ENCODE peak calls at places on chromosomes 16 and 17, in six cellular contexts. R, S, M, G, J and L are unnamed samples.

GRCh38 chr17:82664701-82665182 is 16.5 kb upstream of the WDR45B start:
- DNase-seq in J (no peak), M (peak; percentile 34), G (peak; percentile 71), S (no peak), R (peak; percentile 23), L (no peak)

GRCh38 chr16:86632206-86632605 is 53.9 kb downstream of the FOXL1 start:
- DNase-seq in R (no peak), G (no peak), J (no peak), S (no peak), M (no peak), L (no peak)

GRCh38 chr17:19724501-19725420 is 8.4 kb upstream of the SLC47A2 start:
- DNase-seq in J (no peak), M (no peak), S (peak; percentile 48), G (no peak), R (peak; percentile 54), L (no peak)

GRCh38 chr16:58462997-58463891 is 36.7 kb upstream of the NDRG4 start:
- DNase-seq in R (no peak), G (peak; percentile 85), J (no peak), S (no peak), M (peak; percentile 58), L (no peak)

GRCh38 chr17:34579017-34579946 is at the start of gene TMEM132E:
- DNase-seq in J (no peak), R (peak; percentile 72), S (no peak), G (peak; percentile 75), M (peak; percentile 52), L (no peak)

GRCh38 chr16:69150146-69150865 is 17.9 kb downstream of the UTP4 start:
- DNase-seq in S (no peak), R (peak; percentile 46), M (peak; percentile 72), G (peak; percentile 67), J (peak; percentile 51), L (peak; percentile 79)

GRCh38 chr16:83733301-83733700 is 74.5 kb upstream of the HSBP1 start:
- DNase-seq in J (no peak), M (no peak), S (no peak), R (no peak), G (no peak), L (peak; percentile 91)

GRCh38 chr16:52553322-52553721 is 6.4 kb upstream of the TOX3 start:
- DNase-seq in S (no peak), J (no peak), G (no peak), M (no peak), R (no peak), L (peak; percentile 61)

GRCh38 chr17:51200846-51201245 is 34.6 kb downstream of the NME2 start:
- DNase-seq in J (no peak), G (no peak), S (no peak), R (no peak), M (no peak), L (no peak)

GRCh38 chr16:16071631-16072244 is 122.3 kb downstream of the ABCC1 start:
- DNase-seq in J (no peak), R (peak; percentile 67), G (no peak), M (no peak), S (no peak), L (peak; percentile 81)

GRCh38 chr17:71184716-71185115 is 936.1 kb upstream of the SOX9 start:
- DNase-seq in J (no peak), R (no peak), G (no peak), S (no peak), M (no peak), L (no peak)

GRCh38 chr17:50283246-50283645 is 9.0 kb downstream of the TMEM92 start:
- DNase-seq in G (no peak), S (no peak), J (no peak), R (no peak), M (no peak), L (no peak)

GRCh38 chr17:73184133-73184993 is 8.5 kb upstream of the COG1 start:
- DNase-seq in R (no peak), J (no peak), G (no peak), S (no peak), M (no peak), L (no peak)

GRCh38 chr17:29574732-29575510 is 6.4 kb downstream of the TP53I13 start:
- DNase-seq in S (no peak), G (no peak), M (no peak), J (no peak), R (peak; percentile 21), L (no peak)

GRCh38 chr16:86818701-86819522 is 240.6 kb downstream of the FOXL1 start:
- DNase-seq in J (no peak), R (no peak), M (no peak), G (no peak), S (no peak), L (peak; percentile 90)

GRCh38 chr17:45147581-45148182 is 593 bp upstream of the HEXIM1 start:
- DNase-seq in G (no peak), M (peak; percentile 81), R (peak; percentile 88), J (peak; percentile 82), S (peak; percentile 66), L (peak; percentile 93)

GRCh38 chr16:47392114-47392513 is 68.7 kb downstream of the ITFG1 start:
- DNase-seq in S (no peak), G (no peak), R (no peak), M (no peak), J (no peak), L (peak; percentile 62)

GRCh38 chr16:74909665-74910064 is 75.3 kb downstream of the WDR59 start:
- DNase-seq in G (no peak), J (no peak), M (no peak), S (no peak), R (no peak), L (peak; percentile 2)

GRCh38 chr17:348692-349425 is 3.7 kb downstream of the RPH3AL start:
- DNase-seq in J (no peak), R (no peak), M (no peak), G (no peak), S (peak; percentile 70), L (no peak)

GRCh38 chr17:74618446-74618845 is 5.1 kb downstream of the CD300E start:
- DNase-seq in R (no peak), M (no peak), G (no peak), S (no peak), J (no peak), L (peak; percentile 88)

GRCh38 chr16:31916056-31916488 is 42.5 kb downstream of the ZNF267 start:
- DNase-seq in S (no peak), G (no peak), M (no peak), J (no peak), R (no peak), L (no peak)

GRCh38 chr17:68849673-68850260 is 105.4 kb downstream of the ABCA8 start:
- DNase-seq in M (no peak), J (no peak), R (no peak), S (no peak), G (no peak), L (no peak)

DNA sequence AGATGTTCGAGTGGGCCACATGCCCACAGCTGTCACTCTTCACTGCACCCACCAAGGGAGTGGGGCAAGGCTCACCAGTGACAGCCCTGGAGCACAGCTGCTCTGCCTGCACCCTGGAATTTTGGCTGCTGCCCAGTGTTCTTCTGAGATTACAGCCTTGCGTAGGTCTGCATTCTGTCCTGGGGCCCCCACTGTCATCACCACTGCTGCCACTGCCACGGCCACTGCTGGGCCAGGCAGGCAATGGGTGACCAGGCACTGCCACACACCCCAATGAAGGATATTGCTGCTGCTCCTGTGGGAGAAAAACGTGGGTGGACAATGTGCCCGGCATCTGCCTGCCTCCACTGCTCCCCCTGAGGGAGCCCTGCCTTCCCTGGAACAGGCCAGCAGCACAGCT is 1717.0 kb downstream of the TP53TG3F start:
- DNase-seq in G (no peak), J (no peak), M (no peak), S (no peak), R (no peak), L (no peak)
- H3K4me1 ChIP-seq in G (no peaks in the 10 kb centered on the region), J (no peaks in the 10 kb centered on the region), M (no peaks in the 10 kb centered on the region), S (no peaks in the 10 kb centered on the region), R (no peaks in the 10 kb centered on the region), L (no peaks in the 10 kb centered on the region)

GRCh38 chr16:23465179-23465578 is 12.2 kb upstream of the COG7 start:
- DNase-seq in J (no peak), M (no peak), S (no peak), R (no peak), G (no peak), L (no peak)

GRCh38 chr16:23469814-23470213 is 16.8 kb upstream of the COG7 start:
- DNase-seq in J (no peak), M (no peak), R (no peak), S (no peak), G (no peak), L (no peak)

GRCh38 chr16:23466162-23466885 is 13.3 kb upstream of the COG7 start:
- DNase-seq in R (no peak), S (no peak), G (no peak), M (no peak), J (no peak), L (no peak)

GRCh38 chr16:23464196-23464595 is 11.2 kb upstream of the COG7 start:
- DNase-seq in S (no peak), M (no peak), J (no peak), R (no peak), G (no peak), L (no peak)
- H3K4me3 ChIP-seq in S (no peak overlapping the region), M (no peak overlapping the region), J (no peak overlapping the region), R (no peak overlapping the region), G (no peak overlapping the region), L (no peak overlapping the region)

DNA sequence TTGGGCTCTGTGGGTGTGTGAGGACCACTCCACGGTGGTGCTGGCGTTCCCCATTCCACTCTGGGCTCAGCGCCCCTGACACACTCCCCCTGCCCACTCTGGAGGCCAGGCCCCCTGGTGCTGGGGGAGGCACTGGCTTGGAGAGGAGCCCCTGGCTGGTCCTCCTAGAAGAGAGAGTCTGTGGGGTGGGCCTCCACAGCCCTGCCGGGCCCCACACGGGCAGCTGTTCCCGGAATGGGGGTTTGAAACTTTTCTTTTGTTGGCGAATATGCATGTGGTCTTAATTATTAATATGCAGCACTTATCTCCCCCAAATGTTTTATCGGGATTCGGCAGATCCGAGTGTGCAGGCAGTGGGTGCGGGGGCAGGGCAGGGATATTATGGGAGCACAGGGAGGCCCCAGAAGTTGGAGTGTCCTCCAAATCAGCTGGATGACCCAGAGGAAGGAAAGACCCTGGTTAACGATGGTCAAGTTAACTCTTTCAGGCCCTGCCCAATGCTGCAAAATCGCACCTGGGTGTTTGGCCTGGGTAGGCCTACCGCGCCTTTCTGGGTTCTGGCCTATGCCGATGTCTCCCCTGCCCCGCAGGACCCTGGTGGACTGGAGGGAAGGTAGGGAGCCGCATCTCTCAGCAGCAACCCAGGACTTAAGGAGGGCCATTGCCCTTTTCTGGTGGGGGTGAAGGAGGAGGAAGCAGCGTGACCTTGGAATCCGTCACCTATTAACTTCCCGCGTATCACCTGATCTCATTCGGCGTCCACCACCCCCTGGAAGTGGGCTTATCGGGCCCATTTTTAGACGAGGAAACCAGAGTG is 36.0 kb downstream of the TMEM235 start:
- DNase-seq in G (peak; percentile 67), R (peak; percentile 17), M (no peak), S (no peak), J (no peak), L (peak; percentile 20)
- H3K4me1 ChIP-seq in G (no peaks in the 10 kb centered on the region), R (peaks cover 15% of the 10 kb centered on the region), M (peaks cover 44% of the 10 kb centered on the region), S (peaks cover 23% of the 10 kb centered on the region), J (peaks cover 39% of the 10 kb centered on the region), L (peaks cover 67% of the 10 kb centered on the region)

GRCh38 chr16:81716478-81717210 is 62.4 kb upstream of the PLCG2 start:
- DNase-seq in J (peak; percentile 57), R (no peak), G (no peak), S (no peak), M (no peak), L (no peak)
- H3K4me3 ChIP-seq in J (no peak overlapping the region), R (no peak overlapping the region), G (no peak overlapping the region), S (no peak overlapping the region), M (no peak overlapping the region), L (no peak overlapping the region)